ENCODE peak calls at places on chromosomes 5 and 9, in four cellular contexts. S is upper lobe of right lung, E is epithelial cell of esophagus, M is GM23338. W is an unnamed sample.

GRCh38 chr9:93126825-93127368 is 7.2 kb downstream of the NINJ1 start:
- DNase-seq in S (peak; percentile 72), E (peak; percentile 25), M (peak; percentile 32), W (no peak)

GRCh38 chr9:89359636-89360315 is 41.5 kb downstream of the SECISBP2 start:
- DNase-seq in S (no peak), E (no peak), M (no peak), W (no peak)

GRCh38 chr9:27460225-27461023 is 63.7 kb upstream of the IFNK start:
- DNase-seq in S (no peak), E (peak; percentile 75), M (no peak), W (no peak)

GRCh38 chr5:111935835-111936234 is 178.8 kb upstream of the NREP start:
- DNase-seq in S (no peak), E (peak; percentile 37), M (no peak), W (no peak)

GRCh38 chr5:124239572-124239971 is 506.9 kb downstream of the ZNF608 start:
- DNase-seq in S (no peak), E (no peak), M (no peak), W (no peak)

GRCh38 chr5:89582768-89583339 is 699.9 kb upstream of the MEF2C start:
- DNase-seq in S (no peak), E (peak; percentile 74), M (no peak), W (no peak)

GRCh38 chr9:81661339-81661738 is 28.0 kb downstream of the TLE1 start:
- DNase-seq in S (no peak), E (no peak), M (no peak), W (no peak)

GRCh38 chr9:13149454-13149853 is 130.0 kb downstream of the MPDZ start:
- DNase-seq in S (no peak), E (no peak), M (no peak), W (no peak)

GRCh38 chr9:82598254-82599039 is 464.5 kb downstream of the RASEF start:
- DNase-seq in S (no peak), E (no peak), M (no peak), W (no peak)

GRCh38 chr9:109118802-109119438 is 827 bp downstream of the TMEM245 start:
- DNase-seq in S (no peak), E (no peak), M (peak; percentile 88), W (no peak)

GRCh38 chr5:35963381-35963843 is 25.0 kb upstream of the CAPSL start:
- DNase-seq in S (no peak), E (peak; percentile 24), M (peak; percentile 76), W (no peak)

GRCh38 chr9:15724006-15724405 is 171.2 kb downstream of the CCDC171 start:
- DNase-seq in S (no peak), E (no peak), M (no peak), W (no peak)

GRCh38 chr5:112706446-112707016 is 31.2 kb upstream of the APC start:
- DNase-seq in S (no peak), E (no peak), M (no peak), W (no peak)

GRCh38 chr9:90919883-90920282 is 118.3 kb downstream of the SYK start:
- DNase-seq in S (no peak), E (no peak), M (no peak), W (no peak)

GRCh38 chr9:72983056-72983455 is 30.2 kb upstream of the ALDH1A1 start:
- DNase-seq in S (no peak), E (no peak), M (no peak), W (no peak)

GRCh38 chr9:109513871-109514270 is 15.8 kb upstream of the PTPN3 start:
- DNase-seq in S (no peak), E (no peak), M (no peak), W (no peak)

GRCh38 chr5:1495525-1495897 is 28.2 kb downstream of the LPCAT1 start:
- DNase-seq in S (no peak), E (no peak), M (no peak), W (no peak)

GRCh38 chr5:1497795-1498622 is 25.8 kb downstream of the LPCAT1 start:
- DNase-seq in S (no peak), E (no peak), M (no peak), W (no peak)

GRCh38 chr5:1498623-1499416 is 24.9 kb downstream of the LPCAT1 start:
- DNase-seq in S (no peak), E (no peak), M (no peak), W (no peak)

GRCh38 chr5:1494780-1495524 is 28.8 kb downstream of the LPCAT1 start:
- DNase-seq in S (no peak), E (no peak), M (no peak), W (no peak)

DNA sequence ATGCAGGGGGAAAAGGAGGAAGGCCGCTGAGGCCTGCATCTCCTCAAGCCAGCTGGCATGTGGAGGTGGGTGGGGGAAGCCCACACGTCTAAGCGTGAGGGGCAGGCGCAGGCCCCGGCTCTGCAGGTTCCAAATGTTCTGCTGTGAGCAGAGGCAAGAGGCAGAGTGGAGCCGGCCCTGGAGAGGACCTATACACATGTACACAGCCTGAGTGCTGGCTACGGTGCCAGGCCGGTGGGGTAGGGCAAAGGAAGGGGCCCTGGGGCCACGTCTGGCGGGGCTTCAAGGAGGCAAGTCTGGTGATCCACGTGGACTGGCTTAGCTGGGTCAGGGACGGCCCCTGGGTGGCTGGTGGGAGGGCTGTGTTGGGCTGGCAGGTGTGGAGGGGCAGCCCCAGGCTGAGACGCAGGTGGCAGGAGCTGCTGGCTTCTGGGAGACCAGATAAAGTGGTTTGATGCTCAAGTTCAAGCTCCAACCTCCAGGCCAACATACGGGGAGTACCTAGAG is 26.4 kb downstream of the LPCAT1 start:
- DNase-seq in S (no peak), E (no peak), M (no peak), W (no peak)
- H3K4me3 ChIP-seq in S (no peak overlapping the region), E (no peak overlapping the region), M (no peak overlapping the region), W (no peak overlapping the region)

DNA sequence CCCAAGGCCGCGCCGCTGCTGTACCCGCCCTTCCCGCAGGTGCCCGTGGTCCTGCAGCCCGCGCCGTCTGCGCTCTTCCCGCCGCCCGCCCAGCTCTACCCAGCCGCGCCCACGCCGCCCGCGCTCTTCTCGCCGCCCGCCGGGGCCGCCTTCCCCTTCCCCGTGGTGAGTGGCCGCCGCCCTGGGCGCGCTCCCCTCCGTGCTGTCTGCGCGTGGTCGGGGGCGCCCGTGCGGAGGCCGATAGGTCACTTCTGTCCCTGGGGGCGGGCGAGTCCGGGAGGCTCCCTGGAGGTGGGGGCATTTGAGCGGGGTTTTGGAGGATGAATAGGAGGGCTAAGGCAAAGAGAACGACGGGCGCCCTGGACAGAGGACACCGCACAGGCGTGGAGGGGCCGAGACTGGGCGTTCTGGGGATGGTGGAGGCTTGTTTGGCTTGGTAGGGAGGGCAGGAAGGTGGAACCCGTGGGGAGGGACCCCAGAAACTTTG is 9.6 kb downstream of the PRRT1B start:
- DNase-seq in S (no peak), E (no peak), M (peak; percentile 54), W (no peak)
- H3K4me3 ChIP-seq in S (no peak overlapping the region), E (no peak overlapping the region), M (peak overlapping the region; percentile 55), W (no peak overlapping the region)

DNA sequence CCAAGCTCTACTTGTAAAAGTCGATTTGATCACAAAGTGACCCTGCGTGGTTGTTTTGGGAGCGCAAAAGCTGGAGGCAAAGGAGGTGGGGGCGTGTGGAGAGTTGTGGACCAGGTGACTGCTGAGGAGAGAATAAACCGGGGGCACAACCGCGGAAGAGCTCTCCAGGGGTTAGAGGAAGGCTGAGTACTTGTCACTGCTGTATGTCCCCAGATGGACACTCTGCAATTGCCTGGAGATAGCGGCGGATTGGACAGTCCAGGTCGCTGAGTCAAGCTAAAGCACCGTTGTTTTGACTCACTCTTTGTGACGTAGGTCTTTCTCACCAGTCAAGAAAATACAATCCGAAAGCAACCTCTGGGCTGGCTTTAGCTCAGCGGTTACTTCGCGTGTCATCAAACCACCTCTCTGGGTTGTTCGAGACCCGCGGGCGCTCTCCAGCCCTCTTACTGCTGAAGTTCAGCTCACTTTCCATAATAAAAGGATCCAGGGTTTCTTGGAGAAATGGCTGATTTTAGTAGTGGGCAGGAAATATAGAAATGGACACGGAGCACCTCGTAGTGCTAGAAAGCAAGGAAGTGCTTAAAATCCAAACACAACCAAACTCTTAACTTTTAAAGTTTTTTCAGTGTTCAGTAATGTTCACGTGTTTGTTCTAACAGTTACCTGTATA is 25.7 kb downstream of the ZMAT2 start:
- DNase-seq in S (no peak), E (peak; percentile 94), M (peak; percentile 90), W (no peak)
- H3K4me3 ChIP-seq in S (no peak overlapping the region), E (peak overlapping the region; percentile 42), M (peak overlapping the region; percentile 76), W (no peak overlapping the region)

GRCh38 chr9:133148351-133149129 is 15.2 kb downstream of the GBGT1 start:
- DNase-seq in S (peak; percentile 88), E (peak; percentile 70), M (peak; percentile 38), W (peak; percentile 37)
- H3K4me3 ChIP-seq in S (peak overlapping the region; percentile 74), E (peak overlapping the region; percentile 75), M (peak overlapping the region; percentile 73), W (peak overlapping the region; percentile 72)

GRCh38 chr5:150211156-150212030 is 21.5 kb downstream of the SLC6A7 start:
- DNase-seq in S (no peak), E (peak; percentile 39), M (peak; percentile 85), W (no peak)
- H3K4me3 ChIP-seq in S (no peak overlapping the region), E (no peak overlapping the region), M (peak overlapping the region; percentile 24), W (no peak overlapping the region)

GRCh38 chr5:149325894-149326293 is 19.4 kb upstream of the GRPEL2 start:
- DNase-seq in S (no peak), E (no peak), M (no peak), W (no peak)
- H3K4me3 ChIP-seq in S (no peak overlapping the region), E (no peak overlapping the region), M (no peak overlapping the region), W (no peak overlapping the region)

GRCh38 chr5:54211912-54212311 is 98.5 kb downstream of the ARL15 start:
- DNase-seq in S (no peak), E (no peak), M (no peak), W (no peak)

GRCh38 chr5:54214747-54215146 is 95.6 kb downstream of the ARL15 start:
- DNase-seq in S (no peak), E (no peak), M (no peak), W (no peak)

GRCh38 chr5:54217826-54218503 is 92.4 kb downstream of the ARL15 start:
- DNase-seq in S (no peak), E (peak; percentile 82), M (peak; percentile 78), W (peak; percentile 51)

GRCh38 chr5:54212331-54212730 is 98.0 kb downstream of the ARL15 start:
- DNase-seq in S (no peak), E (peak; percentile 15), M (no peak), W (no peak)

GRCh38 chr5:54215233-54215736 is 95.1 kb downstream of the ARL15 start:
- DNase-seq in S (no peak), E (no peak), M (peak; percentile 84), W (no peak)
- H3K4me3 ChIP-seq in S (no peak overlapping the region), E (no peak overlapping the region), M (peak overlapping the region; percentile 17), W (no peak overlapping the region)

DNA sequence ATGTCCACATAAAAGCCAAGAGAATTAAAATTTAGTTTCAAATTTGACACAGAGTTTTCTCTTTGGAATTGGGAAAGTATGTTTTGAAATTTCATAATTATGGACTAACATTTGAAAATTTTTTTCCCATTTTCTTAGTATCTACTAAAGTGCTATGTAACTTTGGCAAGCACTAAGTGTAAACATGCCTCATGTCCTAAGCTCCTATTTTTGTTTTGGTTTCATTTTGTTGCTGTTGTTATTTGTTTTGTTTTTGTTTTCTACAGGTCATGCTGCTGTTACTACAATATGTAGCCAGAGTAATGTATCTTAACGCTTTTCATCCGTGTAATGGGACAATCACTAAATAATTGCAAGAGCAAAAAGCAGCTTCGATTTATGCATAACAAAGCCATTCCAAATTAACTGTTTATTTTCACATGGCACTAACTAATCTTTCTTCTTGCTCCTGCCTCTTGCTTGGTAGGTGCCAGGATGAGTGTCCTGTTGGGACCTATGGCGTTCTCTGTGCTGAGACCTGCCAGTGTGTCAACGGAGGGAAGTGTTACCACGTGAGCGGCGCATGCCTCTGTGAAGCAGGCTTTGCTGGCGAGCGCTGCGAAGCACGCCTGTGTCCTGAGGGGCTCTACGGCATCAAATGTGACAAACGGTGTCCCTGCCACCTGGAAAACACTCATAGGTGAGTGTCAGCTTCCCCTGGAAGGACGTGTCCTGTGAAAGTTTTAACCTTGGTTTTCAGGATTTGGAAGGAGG is 107.3 kb upstream of the PRRC1 start:
- DNase-seq in S (no peak), E (no peak), M (no peak), W (no peak)
- H3K4me3 ChIP-seq in S (no peak overlapping the region), E (no peak overlapping the region), M (no peak overlapping the region), W (no peak overlapping the region)

W was measured in Jurkat, Clone E6-1.